ENCODE peak calls at places on chromosomes 16 and 17, in five cellular contexts. One of them, this sample, is unnamed.

GRCh38 chr17:8320990-8321389 is 10.9 kb downstream of the ARHGEF15 start:
- DNase-seq in T-helper 1 cell: no peak
- DNase-seq in progenitor cell of endocrine pancreas: no peak
- DNase-seq in effector memory CD4-positive, alpha-beta T cell: no peak
- DNase-seq in retina: no peak
- DNase-seq in this sample: no peak

GRCh38 chr17:58079300-58080033 is 3.8 kb upstream of the DYNLL2 start:
- DNase-seq in T-helper 1 cell: no peak
- DNase-seq in progenitor cell of endocrine pancreas: no peak
- DNase-seq in effector memory CD4-positive, alpha-beta T cell: no peak
- DNase-seq in retina: no peak
- DNase-seq in this sample: peak

GRCh38 chr17:31068291-31068690 is 26.5 kb upstream of the NF1 start:
- DNase-seq in T-helper 1 cell: no peak
- DNase-seq in progenitor cell of endocrine pancreas: peak
- DNase-seq in effector memory CD4-positive, alpha-beta T cell: peak
- DNase-seq in retina: no peak
- DNase-seq in this sample: peak

GRCh38 chr16:102060-102855 is 24.2 kb downstream of the MPG start:
- DNase-seq in T-helper 1 cell: no peak
- DNase-seq in progenitor cell of endocrine pancreas: no peak
- DNase-seq in effector memory CD4-positive, alpha-beta T cell: no peak
- DNase-seq in retina: no peak
- DNase-seq in this sample: no peak

GRCh38 chr17:6350806-6351205 is 84.1 kb downstream of the AIPL1 start:
- DNase-seq in T-helper 1 cell: no peak
- DNase-seq in progenitor cell of endocrine pancreas: no peak
- DNase-seq in effector memory CD4-positive, alpha-beta T cell: no peak
- DNase-seq in retina: no peak
- DNase-seq in this sample: peak

GRCh38 chr16:2473425-2473926 is 1.5 kb upstream of the TBC1D24 start:
- DNase-seq in T-helper 1 cell: no peak
- DNase-seq in progenitor cell of endocrine pancreas: no peak
- DNase-seq in effector memory CD4-positive, alpha-beta T cell: no peak
- DNase-seq in retina: peak
- DNase-seq in this sample: no peak

GRCh38 chr17:78356163-78356713 is 3.6 kb downstream of the SOCS3 start:
- DNase-seq in T-helper 1 cell: peak
- DNase-seq in progenitor cell of endocrine pancreas: no peak
- DNase-seq in effector memory CD4-positive, alpha-beta T cell: peak
- DNase-seq in retina: no peak
- DNase-seq in this sample: no peak

GRCh38 chr17:77358801-77359716 is 218.3 kb downstream of the SEC14L1 start:
- DNase-seq in T-helper 1 cell: no peak
- DNase-seq in progenitor cell of endocrine pancreas: no peak
- DNase-seq in effector memory CD4-positive, alpha-beta T cell: no peak
- DNase-seq in retina: no peak
- DNase-seq in this sample: peak

GRCh38 chr16:14500791-14501190 is 129.3 kb downstream of the PARN start:
- DNase-seq in T-helper 1 cell: no peak
- DNase-seq in progenitor cell of endocrine pancreas: no peak
- DNase-seq in effector memory CD4-positive, alpha-beta T cell: no peak
- DNase-seq in retina: no peak
- DNase-seq in this sample: no peak

GRCh38 chr17:68033636-68034451 is 1.7 kb upstream of the KPNA2 start:
- DNase-seq in T-helper 1 cell: no peak
- DNase-seq in progenitor cell of endocrine pancreas: no peak
- DNase-seq in effector memory CD4-positive, alpha-beta T cell: no peak
- DNase-seq in retina: peak
- DNase-seq in this sample: peak

GRCh38 chr16:75130150-75130771 is 13.7 kb upstream of the LDHD start:
- DNase-seq in T-helper 1 cell: no peak
- DNase-seq in progenitor cell of endocrine pancreas: no peak
- DNase-seq in effector memory CD4-positive, alpha-beta T cell: no peak
- DNase-seq in retina: no peak
- DNase-seq in this sample: no peak

GRCh38 chr17:59641799-59642484 is 22.2 kb downstream of the CLTC start:
- DNase-seq in T-helper 1 cell: no peak
- DNase-seq in progenitor cell of endocrine pancreas: no peak
- DNase-seq in effector memory CD4-positive, alpha-beta T cell: no peak
- DNase-seq in retina: no peak
- DNase-seq in this sample: no peak

This sample was measured in ecto neural progenitor cell.